ENCODE peak calls at places on chromosomes 5 and 9, in eight cellular contexts. One of them, this sample, is unnamed.

GRCh38 chr5:56516936-56517521 is 283.9 kb upstream of the ANKRD55 start:
- DNase-seq in Peyer's patch: peak
- DNase-seq in CD4-positive, alpha-beta T cell: no peak
- DNase-seq in hippocampal formation: no peak
- DNase-seq in EL: peak
- DNase-seq in T-helper 1 cell: no peak
- DNase-seq in HFF-Myc: no peak
- DNase-seq in endothelial cell of umbilical vein: peak
- DNase-seq in this sample: no peak

GRCh38 chr5:53262348-53262970 is 152.9 kb upstream of the MOCS2 start:
- DNase-seq in Peyer's patch: no peak
- DNase-seq in CD4-positive, alpha-beta T cell: no peak
- DNase-seq in hippocampal formation: no peak
- DNase-seq in EL: peak
- DNase-seq in T-helper 1 cell: no peak
- DNase-seq in HFF-Myc: no peak
- DNase-seq in endothelial cell of umbilical vein: peak
- DNase-seq in this sample: no peak

GRCh38 chr5:146169076-146169475 is 13.4 kb downstream of the LARS1 start:
- DNase-seq in Peyer's patch: no peak
- DNase-seq in CD4-positive, alpha-beta T cell: no peak
- DNase-seq in hippocampal formation: no peak
- DNase-seq in EL: no peak
- DNase-seq in T-helper 1 cell: no peak
- DNase-seq in HFF-Myc: no peak
- DNase-seq in endothelial cell of umbilical vein: no peak
- DNase-seq in this sample: no peak

GRCh38 chr5:38576442-38576841 is 20.0 kb upstream of the LIFR start:
- DNase-seq in Peyer's patch: no peak
- DNase-seq in CD4-positive, alpha-beta T cell: no peak
- DNase-seq in hippocampal formation: no peak
- DNase-seq in EL: no peak
- DNase-seq in T-helper 1 cell: no peak
- DNase-seq in HFF-Myc: no peak
- DNase-seq in endothelial cell of umbilical vein: no peak
- DNase-seq in this sample: no peak

GRCh38 chr5:56319281-56320242 is 86.4 kb upstream of the ANKRD55 start:
- DNase-seq in Peyer's patch: no peak
- DNase-seq in CD4-positive, alpha-beta T cell: no peak
- DNase-seq in hippocampal formation: no peak
- DNase-seq in EL: peak
- DNase-seq in T-helper 1 cell: no peak
- DNase-seq in HFF-Myc: no peak
- DNase-seq in endothelial cell of umbilical vein: no peak
- DNase-seq in this sample: no peak

GRCh38 chr5:765948-766631 is 18.4 kb downstream of the ZDHHC11B start:
- DNase-seq in Peyer's patch: peak
- DNase-seq in CD4-positive, alpha-beta T cell: no peak
- DNase-seq in hippocampal formation: no peak
- DNase-seq in EL: no peak
- DNase-seq in T-helper 1 cell: no peak
- DNase-seq in HFF-Myc: no peak
- DNase-seq in endothelial cell of umbilical vein: no peak
- DNase-seq in this sample: no peak

GRCh38 chr5:42605490-42605889 is 151.1 kb upstream of the CCDC152 start:
- DNase-seq in Peyer's patch: no peak
- DNase-seq in CD4-positive, alpha-beta T cell: no peak
- DNase-seq in hippocampal formation: no peak
- DNase-seq in EL: no peak
- DNase-seq in T-helper 1 cell: no peak
- DNase-seq in HFF-Myc: no peak
- DNase-seq in endothelial cell of umbilical vein: no peak
- DNase-seq in this sample: no peak

GRCh38 chr5:154276236-154276792 is 85.8 kb downstream of the GALNT10 start:
- DNase-seq in Peyer's patch: no peak
- DNase-seq in CD4-positive, alpha-beta T cell: no peak
- DNase-seq in hippocampal formation: no peak
- DNase-seq in EL: no peak
- DNase-seq in T-helper 1 cell: no peak
- DNase-seq in HFF-Myc: no peak
- DNase-seq in endothelial cell of umbilical vein: no peak
- DNase-seq in this sample: no peak

GRCh38 chr5:132134384-132134783 is 60.8 kb downstream of the CSF2 start:
- DNase-seq in Peyer's patch: no peak
- DNase-seq in CD4-positive, alpha-beta T cell: no peak
- DNase-seq in hippocampal formation: no peak
- DNase-seq in EL: peak
- DNase-seq in T-helper 1 cell: no peak
- DNase-seq in HFF-Myc: no peak
- DNase-seq in endothelial cell of umbilical vein: peak
- DNase-seq in this sample: no peak

GRCh38 chr5:141868541-141868940 is 9.7 kb downstream of the PCDH1 start:
- DNase-seq in Peyer's patch: no peak
- DNase-seq in CD4-positive, alpha-beta T cell: no peak
- DNase-seq in hippocampal formation: no peak
- DNase-seq in EL: no peak
- DNase-seq in T-helper 1 cell: no peak
- DNase-seq in HFF-Myc: no peak
- DNase-seq in endothelial cell of umbilical vein: no peak
- DNase-seq in this sample: no peak

GRCh38 chr9:107484117-107484723 is 5.3 kb downstream of the KLF4 start:
- DNase-seq in Peyer's patch: no peak
- DNase-seq in CD4-positive, alpha-beta T cell: no peak
- DNase-seq in hippocampal formation: no peak
- DNase-seq in EL: peak
- DNase-seq in T-helper 1 cell: no peak
- DNase-seq in HFF-Myc: peak
- DNase-seq in endothelial cell of umbilical vein: peak
- DNase-seq in this sample: no peak

GRCh38 chr5:169288066-169288753 is 12.7 kb downstream of the SLIT3 start:
- DNase-seq in Peyer's patch: no peak
- DNase-seq in CD4-positive, alpha-beta T cell: no peak
- DNase-seq in hippocampal formation: no peak
- DNase-seq in EL: no peak
- DNase-seq in T-helper 1 cell: no peak
- DNase-seq in HFF-Myc: no peak
- DNase-seq in endothelial cell of umbilical vein: no peak
- DNase-seq in this sample: no peak

GRCh38 chr5:14920121-14920520 is 48.5 kb upstream of the ANKH start:
- DNase-seq in Peyer's patch: no peak
- DNase-seq in CD4-positive, alpha-beta T cell: no peak
- DNase-seq in hippocampal formation: no peak
- DNase-seq in EL: no peak
- DNase-seq in T-helper 1 cell: no peak
- DNase-seq in HFF-Myc: no peak
- DNase-seq in endothelial cell of umbilical vein: no peak
- DNase-seq in this sample: no peak

GRCh38 chr5:92687793-92688467 is 893.1 kb downstream of the NR2F1-AS1 start:
- DNase-seq in Peyer's patch: no peak
- DNase-seq in CD4-positive, alpha-beta T cell: no peak
- DNase-seq in hippocampal formation: no peak
- DNase-seq in EL: peak
- DNase-seq in T-helper 1 cell: no peak
- DNase-seq in HFF-Myc: peak
- DNase-seq in endothelial cell of umbilical vein: peak
- DNase-seq in this sample: no peak

GRCh38 chr5:31396611-31397295 is 135.1 kb downstream of the DROSHA start:
- DNase-seq in Peyer's patch: no peak
- DNase-seq in CD4-positive, alpha-beta T cell: no peak
- DNase-seq in hippocampal formation: no peak
- DNase-seq in EL: no peak
- DNase-seq in T-helper 1 cell: no peak
- DNase-seq in HFF-Myc: no peak
- DNase-seq in endothelial cell of umbilical vein: no peak
- DNase-seq in this sample: no peak

GRCh38 chr9:82526629-82527028 is 536.3 kb downstream of the RASEF start:
- DNase-seq in Peyer's patch: no peak
- DNase-seq in CD4-positive, alpha-beta T cell: no peak
- DNase-seq in hippocampal formation: no peak
- DNase-seq in EL: no peak
- DNase-seq in T-helper 1 cell: no peak
- DNase-seq in HFF-Myc: no peak
- DNase-seq in endothelial cell of umbilical vein: no peak
- DNase-seq in this sample: no peak

GRCh38 chr5:158511454-158511853 is 588.3 kb downstream of the EBF1 start:
- DNase-seq in Peyer's patch: peak
- DNase-seq in CD4-positive, alpha-beta T cell: no peak
- DNase-seq in hippocampal formation: no peak
- DNase-seq in EL: no peak
- DNase-seq in T-helper 1 cell: no peak
- DNase-seq in HFF-Myc: no peak
- DNase-seq in endothelial cell of umbilical vein: no peak
- DNase-seq in this sample: no peak

GRCh38 chr5:139637438-139638089 is 10.6 kb upstream of the CXXC5 start:
- DNase-seq in Peyer's patch: peak
- DNase-seq in CD4-positive, alpha-beta T cell: peak
- DNase-seq in hippocampal formation: no peak
- DNase-seq in EL: peak
- DNase-seq in T-helper 1 cell: no peak
- DNase-seq in HFF-Myc: no peak
- DNase-seq in endothelial cell of umbilical vein: peak
- DNase-seq in this sample: no peak

GRCh38 chr5:172749881-172750608 is 20.9 kb downstream of the DUSP1 start:
- DNase-seq in Peyer's patch: no peak
- DNase-seq in CD4-positive, alpha-beta T cell: no peak
- DNase-seq in hippocampal formation: no peak
- DNase-seq in EL: no peak
- DNase-seq in T-helper 1 cell: no peak
- DNase-seq in HFF-Myc: no peak
- DNase-seq in endothelial cell of umbilical vein: no peak
- DNase-seq in this sample: no peak

GRCh38 chr5:116765441-116765840 is 190.8 kb upstream of the SEMA6A start:
- DNase-seq in Peyer's patch: no peak
- DNase-seq in CD4-positive, alpha-beta T cell: no peak
- DNase-seq in hippocampal formation: no peak
- DNase-seq in EL: no peak
- DNase-seq in T-helper 1 cell: no peak
- DNase-seq in HFF-Myc: no peak
- DNase-seq in endothelial cell of umbilical vein: no peak
- DNase-seq in this sample: no peak

GRCh38 chr5:58886315-58887207 is 303.7 kb downstream of the RAB3C start:
- DNase-seq in Peyer's patch: peak
- DNase-seq in CD4-positive, alpha-beta T cell: peak
- DNase-seq in hippocampal formation: peak
- DNase-seq in EL: peak
- DNase-seq in T-helper 1 cell: peak
- DNase-seq in HFF-Myc: peak
- DNase-seq in endothelial cell of umbilical vein: peak
- DNase-seq in this sample: peak